ENCODE peak calls at places on chromosomes 16 and 17, in five cellular contexts. G, R, B, J and Z are unnamed samples.

GRCh38 chr17:75124041-75124818 is 7.3 kb downstream of the NT5C start:
- DNase-seq in J (peak; percentile 69), G (peak; percentile 67), R (no peak), B (no peak), Z (peak; percentile 85)

GRCh38 chr16:64152010-64152767 is 969.7 kb downstream of the CDH11 start:
- DNase-seq in G (no peak), J (no peak), B (no peak), R (no peak), Z (no peak)

GRCh38 chr17:49076575-49077384 is 55.8 kb upstream of the B4GALNT2 start:
- DNase-seq in J (no peak), R (no peak), G (peak; percentile 93), B (no peak), Z (no peak)

GRCh38 chr16:9695152-9695551 is 487.1 kb downstream of the GRIN2A start:
- DNase-seq in G (no peak), B (no peak), J (no peak), R (no peak), Z (no peak)

GRCh38 chr16:26649646-26650045 is 417.1 kb upstream of the C16orf82 start:
- DNase-seq in G (no peak), R (no peak), J (no peak), B (no peak), Z (no peak)

GRCh38 chr17:57357392-57357784 is 101.1 kb downstream of the MSI2 start:
- DNase-seq in B (peak; percentile 87), G (peak; percentile 52), J (no peak), R (no peak), Z (no peak)

GRCh38 chr16:14301150-14302030 is 230.3 kb downstream of the MRTFB start:
- DNase-seq in B (no peak), J (peak; percentile 80), G (no peak), R (peak; percentile 46), Z (no peak)

GRCh38 chr17:21676281-21677111 is 15.8 kb upstream of the KCNJ18 start:
- DNase-seq in G (no peak), R (peak; percentile 8), B (no peak), J (no peak), Z (no peak)

GRCh38 chr17:65418622-65419021 is 142.8 kb downstream of the AXIN2 start:
- DNase-seq in B (no peak), G (no peak), R (no peak), J (no peak), Z (no peak)

GRCh38 chr17:47789611-47790520 is 31.7 kb downstream of the OSBPL7 start:
- DNase-seq in B (no peak), J (no peak), G (peak; percentile 31), R (no peak), Z (no peak)

GRCh38 chr16:22050963-22051362 is 41.4 kb upstream of the VWA3A start:
- DNase-seq in B (no peak), G (no peak), R (no peak), J (no peak), Z (no peak)

GRCh38 chr17:7222972-7223292 is 3.2 kb downstream of the ACADVL start:
- DNase-seq in R (no peak), J (no peak), B (no peak), G (no peak), Z (no peak)

GRCh38 chr17:79757140-79757745 is 20.7 kb upstream of the CBX2 start:
- DNase-seq in J (no peak), G (no peak), R (no peak), B (no peak), Z (no peak)

GRCh38 chr17:76537288-76537577 is 276 bp downstream of the CYGB start:
- DNase-seq in J (no peak), G (no peak), B (no peak), R (peak; percentile 54), Z (no peak)

GRCh38 chr17:66411498-66411897 is 109.1 kb downstream of the PRKCA start:
- DNase-seq in G (no peak), J (no peak), R (no peak), B (no peak), Z (no peak)

GRCh38 chr17:74860229-74860998 is 729 bp upstream of the GRIN2C start:
- DNase-seq in J (no peak), R (no peak), G (no peak), B (no peak), Z (no peak)

GRCh38 chr16:64159986-64160385 is 961.9 kb downstream of the CDH11 start:
- DNase-seq in R (no peak), G (no peak), J (no peak), B (no peak), Z (no peak)

GRCh38 chr17:4631836-4632582 is 9.5 kb downstream of the ALOX15 start:
- DNase-seq in G (peak; percentile 38), B (no peak), J (no peak), R (no peak), Z (peak; percentile 43)

GRCh38 chr16:48609453-48610023 is 442 bp downstream of the N4BP1 start:
- DNase-seq in G (peak; percentile 50), J (peak; percentile 79), B (no peak), R (no peak), Z (no peak)

GRCh38 chr17:10243905-10244844 is 45.8 kb upstream of the GAS7 start:
- DNase-seq in J (no peak), B (no peak), R (peak; percentile 68), G (peak; percentile 2), Z (no peak)

GRCh38 chr17:74769856-74770497 is 6.2 kb downstream of the NAT9 start:
- DNase-seq in B (no peak), R (no peak), J (no peak), G (no peak), Z (no peak)

GRCh38 chr16:82294874-82295273 is 124.8 kb upstream of the MPHOSPH6 start:
- DNase-seq in B (no peak), R (no peak), G (no peak), J (no peak), Z (no peak)

GRCh38 chr16:47026947-47027346 is 53.5 kb upstream of the DNAJA2 start:
- DNase-seq in B (no peak), G (no peak), R (no peak), J (no peak), Z (no peak)

GRCh38 chr16:81421536-81421935 is 23.1 kb upstream of the CMIP start:
- DNase-seq in G (no peak), J (no peak), R (no peak), B (no peak), Z (no peak)

GRCh38 chr17:32746698-32747097 is 130.2 kb downstream of the MYO1D start:
- DNase-seq in R (no peak), G (no peak), B (no peak), J (no peak), Z (no peak)
- TF ChIP-seq CTCF in R (no peak), G (no peak), B (no peak), J (no peak), Z (no peak)

DNA sequence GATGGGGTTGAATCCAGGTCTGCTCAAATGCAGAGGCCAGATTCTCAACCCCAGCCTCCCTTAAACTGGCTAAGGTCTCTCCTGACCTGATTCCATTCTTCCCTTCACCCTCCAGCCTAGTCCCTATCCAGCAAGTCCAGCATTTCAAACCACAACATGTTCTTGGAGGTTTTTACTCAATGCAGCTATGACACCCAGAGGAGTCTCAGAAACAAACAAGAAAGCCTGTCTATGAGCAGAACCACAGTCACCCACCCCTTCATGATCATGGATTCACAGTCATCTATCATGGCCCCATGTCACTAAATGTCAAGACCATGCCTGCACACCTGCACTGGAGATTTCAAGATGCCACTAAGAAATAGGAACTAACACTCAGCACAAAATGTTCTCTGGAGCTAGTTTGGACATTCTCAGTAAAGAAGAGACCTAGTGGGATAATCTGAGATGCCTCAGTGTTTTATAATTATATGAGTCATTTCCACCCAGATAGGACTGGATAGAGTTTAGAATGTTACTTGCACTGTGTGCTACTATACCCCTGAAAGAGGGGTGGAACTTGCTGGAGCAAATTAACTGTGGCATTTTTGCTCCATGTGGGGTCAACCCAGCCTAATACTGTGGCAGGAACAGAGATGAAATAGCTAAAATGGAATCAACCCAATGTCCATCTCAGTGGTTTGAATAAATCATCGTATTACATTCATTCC is 9.5 kb upstream of the METTL22 start:
- DNase-seq in J (no peak), B (no peak), G (peak; percentile 13), R (no peak), Z (no peak)
- TF ChIP-seq CTCF in J (no peak), B (no peak), G (no peak), R (no peak), Z (no peak)

DNA sequence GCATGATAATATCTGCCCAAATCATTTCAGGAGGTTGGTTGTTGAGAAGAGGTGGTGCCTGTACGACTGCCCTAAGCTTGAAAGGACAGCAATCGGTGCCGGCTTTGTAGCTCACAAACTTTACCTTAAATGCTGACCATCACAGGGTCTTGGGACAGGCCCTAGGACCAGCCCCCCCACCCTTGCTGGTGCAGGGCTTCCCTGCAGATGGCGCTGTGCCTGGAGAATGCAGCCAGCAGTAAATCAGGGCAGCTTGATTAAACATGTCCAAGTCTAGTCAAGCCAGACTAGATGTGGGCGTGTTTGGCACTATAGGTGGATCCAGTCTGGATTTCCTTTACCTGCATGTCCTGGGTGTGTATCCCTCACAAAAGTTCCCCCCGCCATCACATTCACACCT is 135.5 kb upstream of the CRHR1 start:
- DNase-seq in R (no peak), J (no peak), B (no peak), G (no peak), Z (no peak)
- TF ChIP-seq CTCF in R (no peak), J (no peak), B (peak; percentile 20), G (peak; percentile 13), Z (peak; percentile 11)

DNA sequence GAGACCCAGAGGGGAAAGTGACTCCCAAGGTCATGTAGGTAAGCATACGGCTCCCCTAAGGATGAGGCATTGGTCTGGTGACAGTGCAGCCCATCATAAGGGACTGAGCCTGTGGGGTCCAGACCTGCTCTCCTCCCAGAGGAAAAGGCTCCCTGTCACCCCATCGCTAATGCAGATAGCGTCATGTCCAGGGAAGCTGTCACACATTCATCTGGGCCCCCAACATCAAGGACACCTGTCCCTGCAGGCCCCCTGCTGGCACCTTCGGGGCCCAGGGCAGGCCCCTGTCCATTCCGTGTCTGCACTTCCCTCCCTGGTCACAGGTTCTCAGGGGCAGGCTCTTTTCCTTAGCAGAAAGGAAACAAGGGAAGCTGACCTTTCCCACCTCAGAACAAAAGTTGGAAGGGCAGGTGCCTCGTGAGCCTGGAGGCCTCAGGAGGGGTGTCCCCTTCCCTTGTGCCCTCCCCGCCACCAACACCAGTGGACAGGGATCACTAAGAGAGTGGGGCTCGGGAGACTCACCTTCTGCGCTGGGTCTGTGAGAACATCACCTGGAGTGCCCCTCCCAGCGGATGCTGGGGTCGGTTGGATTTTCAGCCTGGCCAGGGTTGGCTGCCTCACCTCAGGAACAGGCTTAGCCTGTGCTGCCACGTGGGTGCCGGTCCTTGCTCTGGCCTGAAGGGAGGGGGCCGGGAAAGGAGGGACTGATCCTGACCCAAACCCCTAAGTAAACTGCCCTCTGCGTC is 17.3 kb upstream of the LASP1NB start:
- DNase-seq in J (peak; percentile 54), R (no peak), G (no peak), B (no peak), Z (no peak)
- TF ChIP-seq CTCF in J (no peak), R (no peak), G (no peak), B (peak; percentile 22), Z (peak; percentile 8)

GRCh38 chr16:50839920-50840729 is 98.2 kb downstream of the CYLD start:
- DNase-seq in R (no peak), G (no peak), J (no peak), B (no peak), Z (no peak)
- TF ChIP-seq CTCF in R (no peak), G (no peak), J (no peak), B (peak; percentile 41), Z (no peak)